ENCODE peak calls at places on chromosomes 6 and 20, in six cellular contexts. P is putamen; V is cardiac muscle cell; B is stimulated activated CD4-positive, alpha-beta T cell treated with anti-CD3 and anti-CD28 coated beads, Interleukin-1b, Interleukin-23, amount 100 ng/mL, for 4 hours; W is T-helper 2 cell; A is nucleus accumbens. N is an unnamed sample.

GRCh38 chr20:46564241-46564957 is 13.9 kb upstream of the OCSTAMP start:
- DNase-seq in P (no peak), B (no peak), A (no peak), W (no peak), V (no peak), N (no peak)

GRCh38 chr6:91045152-91045551 is 458.3 kb upstream of the MAP3K7 start:
- DNase-seq in W (no peak), B (no peak), V (peak), P (no peak), A (no peak), N (no peak)

GRCh38 chr20:51142448-51142847 is 119.5 kb upstream of the KCNG1 start:
- DNase-seq in V (no peak), B (no peak), W (no peak), P (no peak), A (no peak), N (no peak)

GRCh38 chr6:116120430-116120829 is 5.5 kb downstream of the COL10A1 start:
- DNase-seq in P (no peak), W (no peak), V (no peak), B (no peak), A (no peak), N (no peak)

GRCh38 chr20:19274412-19275015 is 62.1 kb downstream of the SLC24A3 start:
- DNase-seq in W (no peak), A (no peak), V (no peak), B (no peak), P (peak), N (no peak)

GRCh38 chr6:42637681-42638080 is 73.9 kb downstream of the UBR2 start:
- DNase-seq in B (no peak), W (no peak), P (no peak), V (no peak), A (no peak), N (no peak)

GRCh38 chr6:166471797-166472260 is 89.1 kb upstream of the MPC1 start:
- DNase-seq in V (no peak), B (no peak), A (no peak), P (no peak), W (no peak), N (no peak)

GRCh38 chr6:135266675-135267074 is 85.6 kb downstream of the MYB start:
- DNase-seq in P (no peak), B (no peak), V (no peak), W (no peak), A (no peak), N (no peak)

GRCh38 chr6:143260857-143261256 is 189.6 kb downstream of the ADAT2 start:
- DNase-seq in W (no peak), B (no peak), A (no peak), P (no peak), V (no peak), N (no peak)

GRCh38 chr6:38058022-38058421 is 238.5 kb downstream of the ZFAND3 start:
- DNase-seq in P (no peak), V (no peak), A (no peak), B (peak), W (no peak), N (no peak)

GRCh38 chr6:154661751-154662150 is 71.5 kb upstream of the SCAF8 start:
- DNase-seq in B (no peak), A (no peak), W (no peak), V (no peak), P (no peak), N (no peak)

GRCh38 chr6:129493396-129493902 is 216.5 kb downstream of the ARHGAP18 start:
- DNase-seq in P (no peak), A (no peak), B (no peak), W (no peak), V (no peak), N (no peak)

GRCh38 chr6:22709804-22710203 is 140.4 kb downstream of the HDGFL1 start:
- DNase-seq in B (no peak), A (no peak), V (no peak), P (no peak), W (no peak), N (no peak)

GRCh38 chr6:98041921-98042320 is 758.9 kb upstream of the MMS22L start:
- DNase-seq in A (no peak), B (no peak), W (no peak), V (no peak), P (no peak), N (no peak)

GRCh38 chr20:29878281-29878741 is 1379.2 kb upstream of the DEFB115 start:
- DNase-seq in A (no peak), P (no peak), B (no peak), V (peak), W (no peak), N (no peak)

GRCh38 chr6:28505733-28506132 is 9.9 kb downstream of the GPX6 start:
- DNase-seq in B (no peak), W (no peak), A (no peak), P (no peak), V (no peak), N (no peak)

GRCh38 chr6:10759312-10759839 is 11.8 kb downstream of the TMEM14B start:
- DNase-seq in P (no peak), B (no peak), V (peak), W (peak), A (no peak), N (no peak)

GRCh38 chr6:16239090-16239797 is 857 bp downstream of the GMPR start:
- DNase-seq in A (peak), P (no peak), W (no peak), B (no peak), V (peak), N (no peak)

GRCh38 chr6:44133003-44133931 is 5.9 kb downstream of the TMEM63B start:
- DNase-seq in W (no peak), A (peak), P (peak), B (no peak), V (peak), N (no peak)

GRCh38 chr6:43927525-43928210 is 157.7 kb downstream of the VEGFA start:
- DNase-seq in A (no peak), B (no peak), P (no peak), V (no peak), W (no peak), N (peak)

GRCh38 chr6:12363651-12364381 is 73.7 kb downstream of the EDN1 start:
- DNase-seq in B (no peak), A (no peak), P (peak), V (no peak), W (no peak), N (no peak)

GRCh38 chr6:148446681-148447080 is 104.0 kb downstream of the SASH1 start:
- DNase-seq in V (no peak), A (no peak), W (no peak), B (no peak), P (no peak), N (no peak)

GRCh38 chr6:44561832-44562496 is 174.5 kb downstream of the CDC5L start:
- DNase-seq in W (no peak), A (no peak), B (no peak), V (no peak), P (no peak), N (no peak)

N was measured in memory B cell.